ENCODE peak calls at places on chromosomes 1 and 21, in seven cellular contexts. One of them, this sample, is unnamed.

GRCh38 chr21:43956667-43957030 is 55.5 kb upstream of the TRAPPC10 start:
- DNase-seq in HepG2: no peak
- DNase-seq in neuronal stem cell: no peak
- DNase-seq in IMR-90: peak
- DNase-seq in A549: peak
- DNase-seq in mesendoderm: no peak
- DNase-seq in mammary epithelial cell: no peak
- DNase-seq in this sample: no peak

GRCh38 chr1:160040481-160040880 is 8.7 kb upstream of the PIGM start:
- DNase-seq in HepG2: no peak
- DNase-seq in neuronal stem cell: no peak
- DNase-seq in IMR-90: peak
- DNase-seq in A549: no peak
- DNase-seq in mesendoderm: no peak
- DNase-seq in mammary epithelial cell: no peak
- DNase-seq in this sample: no peak

GRCh38 chr1:92527670-92528069 is 40.9 kb upstream of the GFI1 start:
- DNase-seq in HepG2: no peak
- DNase-seq in neuronal stem cell: no peak
- DNase-seq in IMR-90: no peak
- DNase-seq in A549: no peak
- DNase-seq in mesendoderm: no peak
- DNase-seq in mammary epithelial cell: no peak
- DNase-seq in this sample: no peak

GRCh38 chr1:161427733-161428516 is 60.2 kb upstream of the CFAP126 start:
- DNase-seq in HepG2: peak
- DNase-seq in neuronal stem cell: no peak
- DNase-seq in IMR-90: peak
- DNase-seq in A549: peak
- DNase-seq in mesendoderm: peak
- DNase-seq in mammary epithelial cell: peak
- DNase-seq in this sample: peak

GRCh38 chr1:35797380-35797779 is 10.4 kb upstream of the AGO4 start:
- DNase-seq in HepG2: no peak
- DNase-seq in neuronal stem cell: no peak
- DNase-seq in IMR-90: no peak
- DNase-seq in A549: no peak
- DNase-seq in mesendoderm: no peak
- DNase-seq in mammary epithelial cell: no peak
- DNase-seq in this sample: no peak

GRCh38 chr1:191865479-191865878 is 292.8 kb upstream of the RGS18 start:
- DNase-seq in HepG2: no peak
- DNase-seq in neuronal stem cell: no peak
- DNase-seq in IMR-90: no peak
- DNase-seq in A549: no peak
- DNase-seq in mesendoderm: no peak
- DNase-seq in mammary epithelial cell: no peak
- DNase-seq in this sample: no peak

GRCh38 chr1:236108027-236108648 is 34.2 kb upstream of the GPR137B start:
- DNase-seq in HepG2: no peak
- DNase-seq in neuronal stem cell: no peak
- DNase-seq in IMR-90: no peak
- DNase-seq in A549: no peak
- DNase-seq in mesendoderm: no peak
- DNase-seq in mammary epithelial cell: peak
- DNase-seq in this sample: peak

GRCh38 chr21:36459098-36459497 is 20.8 kb downstream of the CLDN14 start:
- DNase-seq in HepG2: no peak
- DNase-seq in neuronal stem cell: no peak
- DNase-seq in IMR-90: no peak
- DNase-seq in A549: no peak
- DNase-seq in mesendoderm: no peak
- DNase-seq in mammary epithelial cell: no peak
- DNase-seq in this sample: no peak

GRCh38 chr21:16117331-16117730 is 387.5 kb downstream of the USP25 start:
- DNase-seq in HepG2: no peak
- DNase-seq in neuronal stem cell: no peak
- DNase-seq in IMR-90: no peak
- DNase-seq in A549: no peak
- DNase-seq in mesendoderm: no peak
- DNase-seq in mammary epithelial cell: no peak
- DNase-seq in this sample: peak

GRCh38 chr21:37915941-37916794 is at the start of gene KCNJ6:
- DNase-seq in HepG2: no peak
- DNase-seq in neuronal stem cell: peak
- DNase-seq in IMR-90: peak
- DNase-seq in A549: peak
- DNase-seq in mesendoderm: peak
- DNase-seq in mammary epithelial cell: peak
- DNase-seq in this sample: peak

GRCh38 chr1:67053785-67054759 is at the start of gene SLC35D1:
- DNase-seq in HepG2: peak
- DNase-seq in neuronal stem cell: peak
- DNase-seq in IMR-90: peak
- DNase-seq in A549: peak
- DNase-seq in mesendoderm: peak
- DNase-seq in mammary epithelial cell: peak
- DNase-seq in this sample: peak
- H3K4me2 ChIP-seq in HepG2: peak
- H3K4me2 ChIP-seq in neuronal stem cell: peak
- H3K4me2 ChIP-seq in IMR-90: peak
- H3K4me2 ChIP-seq in A549: peak
- H3K4me2 ChIP-seq in mesendoderm: peak
- H3K4me2 ChIP-seq in mammary epithelial cell: peak
- H3K4me2 ChIP-seq in this sample: peak

DNA sequence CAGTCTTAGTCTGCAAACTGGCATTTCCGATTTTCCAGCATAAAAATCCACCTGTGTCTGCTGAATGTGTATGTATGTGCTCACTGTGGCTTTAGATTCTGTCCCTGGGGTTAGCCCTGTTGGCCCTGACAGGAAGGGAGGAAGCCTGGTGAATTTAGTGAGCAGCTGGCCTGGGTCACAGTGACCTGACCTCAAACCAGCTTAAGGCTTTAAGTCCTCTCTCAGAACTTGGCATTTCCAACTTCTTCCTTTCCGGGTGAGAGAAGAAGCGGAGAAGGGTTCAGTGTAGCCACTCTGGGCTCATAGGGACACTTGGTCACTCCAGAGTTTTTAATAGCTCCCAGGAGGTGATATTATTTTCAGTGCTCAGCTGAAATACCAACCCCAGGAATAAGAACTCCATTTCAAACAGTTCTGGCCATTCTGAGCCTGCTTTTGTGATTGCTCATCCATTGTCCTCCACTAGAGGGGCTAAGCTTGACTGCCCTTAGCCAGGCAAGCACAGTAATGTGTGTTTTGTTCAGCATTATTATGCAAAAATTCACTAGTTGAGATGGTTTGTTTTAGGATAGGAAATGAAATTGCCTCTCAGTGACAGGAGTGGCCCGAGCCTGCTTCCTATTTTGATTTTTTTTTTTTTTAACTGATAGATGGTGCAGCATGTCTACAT is 2.5 kb upstream of the OLFML3 start:
- DNase-seq in HepG2: peak
- DNase-seq in neuronal stem cell: peak
- DNase-seq in IMR-90: peak
- DNase-seq in A549: no peak
- DNase-seq in mesendoderm: peak
- DNase-seq in mammary epithelial cell: no peak
- DNase-seq in this sample: peak
- H3K4me2 ChIP-seq in HepG2: no peak
- H3K4me2 ChIP-seq in neuronal stem cell: no peak
- H3K4me2 ChIP-seq in IMR-90: peak
- H3K4me2 ChIP-seq in A549: no peak
- H3K4me2 ChIP-seq in mesendoderm: no peak
- H3K4me2 ChIP-seq in mammary epithelial cell: no peak
- H3K4me2 ChIP-seq in this sample: peak

GRCh38 chr21:45949928-45950739 is 31.4 kb upstream of the COL6A1 start:
- DNase-seq in HepG2: no peak
- DNase-seq in neuronal stem cell: no peak
- DNase-seq in IMR-90: no peak
- DNase-seq in A549: no peak
- DNase-seq in mesendoderm: no peak
- DNase-seq in mammary epithelial cell: peak
- DNase-seq in this sample: peak

GRCh38 chr21:45951676-45952075 is 29.9 kb upstream of the COL6A1 start:
- DNase-seq in HepG2: no peak
- DNase-seq in neuronal stem cell: no peak
- DNase-seq in IMR-90: no peak
- DNase-seq in A549: no peak
- DNase-seq in mesendoderm: no peak
- DNase-seq in mammary epithelial cell: no peak
- DNase-seq in this sample: no peak

GRCh38 chr21:45948576-45949141 is 32.9 kb upstream of the COL6A1 start:
- DNase-seq in HepG2: no peak
- DNase-seq in neuronal stem cell: no peak
- DNase-seq in IMR-90: no peak
- DNase-seq in A549: no peak
- DNase-seq in mesendoderm: peak
- DNase-seq in mammary epithelial cell: no peak
- DNase-seq in this sample: no peak

GRCh38 chr21:45952974-45953373 is 28.6 kb upstream of the COL6A1 start:
- DNase-seq in HepG2: no peak
- DNase-seq in neuronal stem cell: no peak
- DNase-seq in IMR-90: no peak
- DNase-seq in A549: no peak
- DNase-seq in mesendoderm: no peak
- DNase-seq in mammary epithelial cell: no peak
- DNase-seq in this sample: no peak

DNA sequence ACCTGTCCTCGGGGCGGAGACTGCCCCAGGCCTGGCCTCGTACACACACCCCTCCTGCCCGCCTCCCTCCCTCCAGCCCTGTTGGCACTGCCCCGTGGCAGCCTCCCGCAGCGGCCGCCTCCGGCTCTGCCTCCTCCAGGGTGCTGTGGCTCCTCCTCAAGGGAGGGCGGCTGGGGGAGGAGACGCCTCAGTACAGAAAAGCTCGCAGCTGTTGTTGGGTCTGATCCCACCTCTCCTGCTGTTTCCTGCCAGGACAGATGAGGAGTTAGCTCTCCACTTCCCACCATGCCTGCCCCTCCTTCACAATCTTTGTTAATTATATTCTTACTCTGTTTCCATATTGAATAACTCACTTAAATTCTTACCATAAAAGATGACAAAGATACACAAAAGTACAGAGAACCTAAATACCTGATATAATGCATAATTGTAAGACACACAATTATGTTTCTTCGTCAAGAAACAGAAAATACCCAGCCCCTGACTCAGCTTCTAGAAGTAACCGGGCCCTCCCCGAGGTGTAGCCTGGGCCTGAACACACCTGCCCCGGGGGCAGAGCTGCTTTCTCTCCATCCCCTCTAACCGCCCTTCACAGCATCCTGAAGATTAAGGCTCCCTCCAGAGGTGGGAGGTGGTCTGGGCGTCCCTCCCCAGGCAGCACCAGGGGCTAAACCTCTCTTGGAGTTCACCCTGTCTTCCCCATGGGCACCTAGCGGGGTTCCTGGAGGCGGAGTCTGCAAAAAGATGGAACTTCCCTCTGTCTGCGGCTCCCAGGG is 30.6 kb upstream of the COL6A1 start:
- DNase-seq in HepG2: no peak
- DNase-seq in neuronal stem cell: no peak
- DNase-seq in IMR-90: peak
- DNase-seq in A549: no peak
- DNase-seq in mesendoderm: peak
- DNase-seq in mammary epithelial cell: peak
- DNase-seq in this sample: peak
- H3K4me2 ChIP-seq in HepG2: no peak
- H3K4me2 ChIP-seq in neuronal stem cell: no peak
- H3K4me2 ChIP-seq in IMR-90: peak
- H3K4me2 ChIP-seq in A549: peak
- H3K4me2 ChIP-seq in mesendoderm: no peak
- H3K4me2 ChIP-seq in mammary epithelial cell: peak
- H3K4me2 ChIP-seq in this sample: peak

GRCh38 chr1:166166701-166167394 is at the start of gene FAM78B:
- DNase-seq in HepG2: peak
- DNase-seq in neuronal stem cell: peak
- DNase-seq in IMR-90: peak
- DNase-seq in A549: peak
- DNase-seq in mesendoderm: peak
- DNase-seq in mammary epithelial cell: peak
- DNase-seq in this sample: peak
- H3K4me2 ChIP-seq in HepG2: peak
- H3K4me2 ChIP-seq in neuronal stem cell: peak
- H3K4me2 ChIP-seq in IMR-90: peak
- H3K4me2 ChIP-seq in A549: peak
- H3K4me2 ChIP-seq in mesendoderm: peak
- H3K4me2 ChIP-seq in mammary epithelial cell: peak
- H3K4me2 ChIP-seq in this sample: peak

GRCh38 chr1:56754713-56755505 is 64.3 kb downstream of the FYB2 start:
- DNase-seq in HepG2: peak
- DNase-seq in neuronal stem cell: no peak
- DNase-seq in IMR-90: no peak
- DNase-seq in A549: no peak
- DNase-seq in mesendoderm: no peak
- DNase-seq in mammary epithelial cell: no peak
- DNase-seq in this sample: no peak
- H3K4me2 ChIP-seq in HepG2: no peak
- H3K4me2 ChIP-seq in neuronal stem cell: no peak
- H3K4me2 ChIP-seq in IMR-90: no peak
- H3K4me2 ChIP-seq in A549: no peak
- H3K4me2 ChIP-seq in mesendoderm: no peak
- H3K4me2 ChIP-seq in mammary epithelial cell: no peak
- H3K4me2 ChIP-seq in this sample: no peak

DNA sequence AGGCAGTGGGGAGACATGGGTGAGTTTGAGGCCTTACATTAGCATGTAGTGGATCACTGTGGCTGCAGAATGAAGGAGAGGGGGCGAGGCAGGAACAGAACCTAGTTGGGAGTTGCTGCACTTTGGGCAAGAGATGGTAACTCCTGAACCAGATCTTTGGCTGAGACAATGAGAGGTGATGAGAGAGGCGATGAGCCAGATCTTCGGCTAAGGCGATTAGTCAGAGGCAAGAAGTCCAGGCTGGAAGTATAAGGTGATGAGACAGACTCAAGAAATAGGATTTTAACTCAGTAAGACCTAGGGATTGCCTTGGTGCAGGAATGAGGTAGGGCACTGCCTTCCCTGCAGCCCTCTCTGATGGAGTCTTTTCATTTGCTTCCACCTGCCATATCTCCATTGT is 9.1 kb upstream of the ARTN start:
- DNase-seq in HepG2: no peak
- DNase-seq in neuronal stem cell: no peak
- DNase-seq in IMR-90: peak
- DNase-seq in A549: no peak
- DNase-seq in mesendoderm: no peak
- DNase-seq in mammary epithelial cell: peak
- DNase-seq in this sample: peak
- H3K4me2 ChIP-seq in HepG2: no peak
- H3K4me2 ChIP-seq in neuronal stem cell: no peak
- H3K4me2 ChIP-seq in IMR-90: no peak
- H3K4me2 ChIP-seq in A549: no peak
- H3K4me2 ChIP-seq in mesendoderm: no peak
- H3K4me2 ChIP-seq in mammary epithelial cell: no peak
- H3K4me2 ChIP-seq in this sample: peak

This sample was measured in GM23248.